ENCODE peak calls at places on chromosome 1, in five cellular contexts. D, C, U, I and L are unnamed samples.

GRCh38 chr1:26602378-26602959 is 72.9 kb downstream of the RPS6KA1 start:
- DNase-seq in D (peak), C (peak), U (peak), I (no peak), L (peak)

GRCh38 chr1:110565565-110565964 is 40.6 kb downstream of the KCNA2 start:
- DNase-seq in D (no peak), C (no peak), U (no peak), I (no peak), L (no peak)

GRCh38 chr1:162732566-162733335 is 57.8 kb upstream of the HSD17B7 start:
- DNase-seq in D (no peak), C (peak), U (no peak), I (no peak), L (no peak)

GRCh38 chr1:51316764-51317120 is 13.6 kb downstream of the TTC39A start:
- DNase-seq in D (no peak), C (no peak), U (no peak), I (no peak), L (no peak)

GRCh38 chr1:39683591-39684312 is 7.5 kb downstream of the HPCAL4 start:
- DNase-seq in D (no peak), C (no peak), U (no peak), I (no peak), L (no peak)

GRCh38 chr1:10613340-10613739 is 138.6 kb downstream of the PEX14 start:
- DNase-seq in D (no peak), C (no peak), U (no peak), I (no peak), L (no peak)

GRCh38 chr1:180731131-180731530 is 99.3 kb downstream of the XPR1 start:
- DNase-seq in D (no peak), C (no peak), U (no peak), I (no peak), L (no peak)

GRCh38 chr1:16677552-16678423 is 11.0 kb upstream of the RNU1-3 start:
- DNase-seq in D (no peak), C (peak), U (peak), I (no peak), L (no peak)